ENCODE peak calls at places on chromosomes 6 and 20, in eight cellular contexts. One of them, this sample, is unnamed.

GRCh38 chr20:3209023-3209945 is at the start of gene ITPA:
- DNase-seq in upper lobe of right lung: peak
- DNase-seq in T-helper 2 cell treated with Interferon-gamma antibody and Interleukin-4, amounts not matched to agents 5 μg/mL and 100 μg/mL, for 36 hours: peak
- DNase-seq in NB4: peak
- DNase-seq in psoas muscle: peak
- DNase-seq in astrocyte: peak
- DNase-seq in renal cortical epithelial cell: peak
- DNase-seq in iris pigment epithelial cell: peak
- DNase-seq in this sample: peak

GRCh38 chr20:56091635-56092180 is 86.4 kb upstream of the CBLN4 start:
- DNase-seq in upper lobe of right lung: no peak
- DNase-seq in T-helper 2 cell treated with Interferon-gamma antibody and Interleukin-4, amounts not matched to agents 5 μg/mL and 100 μg/mL, for 36 hours: no peak
- DNase-seq in NB4: peak
- DNase-seq in psoas muscle: no peak
- DNase-seq in astrocyte: no peak
- DNase-seq in renal cortical epithelial cell: peak
- DNase-seq in iris pigment epithelial cell: no peak
- DNase-seq in this sample: no peak

GRCh38 chr20:44723391-44723790 is 8.2 kb downstream of the CCN5 start:
- DNase-seq in upper lobe of right lung: no peak
- DNase-seq in T-helper 2 cell treated with Interferon-gamma antibody and Interleukin-4, amounts not matched to agents 5 μg/mL and 100 μg/mL, for 36 hours: no peak
- DNase-seq in NB4: no peak
- DNase-seq in psoas muscle: peak
- DNase-seq in astrocyte: no peak
- DNase-seq in renal cortical epithelial cell: no peak
- DNase-seq in iris pigment epithelial cell: peak
- DNase-seq in this sample: peak

GRCh38 chr6:111727798-111728197 is 122.1 kb upstream of the TRAF3IP2 start:
- DNase-seq in upper lobe of right lung: no peak
- DNase-seq in T-helper 2 cell treated with Interferon-gamma antibody and Interleukin-4, amounts not matched to agents 5 μg/mL and 100 μg/mL, for 36 hours: no peak
- DNase-seq in NB4: no peak
- DNase-seq in psoas muscle: no peak
- DNase-seq in astrocyte: peak
- DNase-seq in renal cortical epithelial cell: no peak
- DNase-seq in iris pigment epithelial cell: peak
- DNase-seq in this sample: no peak

GRCh38 chr20:58048096-58048702 is 180.3 kb downstream of the ANKRD60 start:
- DNase-seq in upper lobe of right lung: no peak
- DNase-seq in T-helper 2 cell treated with Interferon-gamma antibody and Interleukin-4, amounts not matched to agents 5 μg/mL and 100 μg/mL, for 36 hours: no peak
- DNase-seq in NB4: peak
- DNase-seq in psoas muscle: no peak
- DNase-seq in astrocyte: peak
- DNase-seq in renal cortical epithelial cell: peak
- DNase-seq in iris pigment epithelial cell: peak
- DNase-seq in this sample: peak

GRCh38 chr6:119653329-119653728 is 303.8 kb upstream of the MAN1A1 start:
- DNase-seq in upper lobe of right lung: no peak
- DNase-seq in T-helper 2 cell treated with Interferon-gamma antibody and Interleukin-4, amounts not matched to agents 5 μg/mL and 100 μg/mL, for 36 hours: no peak
- DNase-seq in NB4: no peak
- DNase-seq in psoas muscle: no peak
- DNase-seq in astrocyte: no peak
- DNase-seq in renal cortical epithelial cell: no peak
- DNase-seq in iris pigment epithelial cell: no peak
- DNase-seq in this sample: no peak

GRCh38 chr20:62056975-62057374 is 8.7 kb downstream of the TAF4 start:
- DNase-seq in upper lobe of right lung: peak
- DNase-seq in T-helper 2 cell treated with Interferon-gamma antibody and Interleukin-4, amounts not matched to agents 5 μg/mL and 100 μg/mL, for 36 hours: no peak
- DNase-seq in NB4: no peak
- DNase-seq in psoas muscle: no peak
- DNase-seq in astrocyte: no peak
- DNase-seq in renal cortical epithelial cell: no peak
- DNase-seq in iris pigment epithelial cell: no peak
- DNase-seq in this sample: no peak

GRCh38 chr6:106114492-106114891 is 28.4 kb downstream of the PRDM1 start:
- DNase-seq in upper lobe of right lung: no peak
- DNase-seq in T-helper 2 cell treated with Interferon-gamma antibody and Interleukin-4, amounts not matched to agents 5 μg/mL and 100 μg/mL, for 36 hours: peak
- DNase-seq in NB4: no peak
- DNase-seq in psoas muscle: no peak
- DNase-seq in astrocyte: no peak
- DNase-seq in renal cortical epithelial cell: no peak
- DNase-seq in iris pigment epithelial cell: no peak
- DNase-seq in this sample: no peak

GRCh38 chr6:26233608-26234420 is 131.2 kb upstream of the BTN3A2 start:
- DNase-seq in upper lobe of right lung: no peak
- DNase-seq in T-helper 2 cell treated with Interferon-gamma antibody and Interleukin-4, amounts not matched to agents 5 μg/mL and 100 μg/mL, for 36 hours: peak
- DNase-seq in NB4: peak
- DNase-seq in psoas muscle: peak
- DNase-seq in astrocyte: peak
- DNase-seq in renal cortical epithelial cell: peak
- DNase-seq in iris pigment epithelial cell: peak
- DNase-seq in this sample: peak

GRCh38 chr6:136306466-136306865 is 16.8 kb upstream of the BCLAF1 start:
- DNase-seq in upper lobe of right lung: no peak
- DNase-seq in T-helper 2 cell treated with Interferon-gamma antibody and Interleukin-4, amounts not matched to agents 5 μg/mL and 100 μg/mL, for 36 hours: no peak
- DNase-seq in NB4: no peak
- DNase-seq in psoas muscle: no peak
- DNase-seq in astrocyte: no peak
- DNase-seq in renal cortical epithelial cell: no peak
- DNase-seq in iris pigment epithelial cell: no peak
- DNase-seq in this sample: no peak

GRCh38 chr6:100346828-100347227 is 117.9 kb downstream of the SIM1 start:
- DNase-seq in upper lobe of right lung: no peak
- DNase-seq in T-helper 2 cell treated with Interferon-gamma antibody and Interleukin-4, amounts not matched to agents 5 μg/mL and 100 μg/mL, for 36 hours: no peak
- DNase-seq in NB4: no peak
- DNase-seq in psoas muscle: no peak
- DNase-seq in astrocyte: peak
- DNase-seq in renal cortical epithelial cell: peak
- DNase-seq in iris pigment epithelial cell: peak
- DNase-seq in this sample: peak

GRCh38 chr6:34462561-34462971 is 3.3 kb upstream of the PACSIN1 start:
- DNase-seq in upper lobe of right lung: no peak
- DNase-seq in T-helper 2 cell treated with Interferon-gamma antibody and Interleukin-4, amounts not matched to agents 5 μg/mL and 100 μg/mL, for 36 hours: no peak
- DNase-seq in NB4: peak
- DNase-seq in psoas muscle: no peak
- DNase-seq in astrocyte: no peak
- DNase-seq in renal cortical epithelial cell: no peak
- DNase-seq in iris pigment epithelial cell: no peak
- DNase-seq in this sample: no peak

GRCh38 chr6:2942916-2943563 is 28.3 kb downstream of the SERPINB6 start:
- DNase-seq in upper lobe of right lung: no peak
- DNase-seq in T-helper 2 cell treated with Interferon-gamma antibody and Interleukin-4, amounts not matched to agents 5 μg/mL and 100 μg/mL, for 36 hours: no peak
- DNase-seq in NB4: no peak
- DNase-seq in psoas muscle: no peak
- DNase-seq in astrocyte: no peak
- DNase-seq in renal cortical epithelial cell: no peak
- DNase-seq in iris pigment epithelial cell: no peak
- DNase-seq in this sample: no peak

GRCh38 chr6:154302111-154302752 is 54.4 kb downstream of the IPCEF1 start:
- DNase-seq in upper lobe of right lung: no peak
- DNase-seq in T-helper 2 cell treated with Interferon-gamma antibody and Interleukin-4, amounts not matched to agents 5 μg/mL and 100 μg/mL, for 36 hours: peak
- DNase-seq in NB4: peak
- DNase-seq in psoas muscle: no peak
- DNase-seq in astrocyte: peak
- DNase-seq in renal cortical epithelial cell: peak
- DNase-seq in iris pigment epithelial cell: peak
- DNase-seq in this sample: peak

GRCh38 chr6:77173472-77174074 is 289.7 kb downstream of the HTR1B start:
- DNase-seq in upper lobe of right lung: no peak
- DNase-seq in T-helper 2 cell treated with Interferon-gamma antibody and Interleukin-4, amounts not matched to agents 5 μg/mL and 100 μg/mL, for 36 hours: no peak
- DNase-seq in NB4: peak
- DNase-seq in psoas muscle: no peak
- DNase-seq in astrocyte: no peak
- DNase-seq in renal cortical epithelial cell: no peak
- DNase-seq in iris pigment epithelial cell: peak
- DNase-seq in this sample: peak

GRCh38 chr20:38805958-38806854 is 709 bp downstream of the PPP1R16B start:
- DNase-seq in upper lobe of right lung: peak
- DNase-seq in T-helper 2 cell treated with Interferon-gamma antibody and Interleukin-4, amounts not matched to agents 5 μg/mL and 100 μg/mL, for 36 hours: peak
- DNase-seq in NB4: peak
- DNase-seq in psoas muscle: peak
- DNase-seq in astrocyte: no peak
- DNase-seq in renal cortical epithelial cell: no peak
- DNase-seq in iris pigment epithelial cell: no peak
- DNase-seq in this sample: no peak

GRCh38 chr6:117505337-117505736 is 22.9 kb downstream of the DCBLD1 start:
- DNase-seq in upper lobe of right lung: no peak
- DNase-seq in T-helper 2 cell treated with Interferon-gamma antibody and Interleukin-4, amounts not matched to agents 5 μg/mL and 100 μg/mL, for 36 hours: no peak
- DNase-seq in NB4: no peak
- DNase-seq in psoas muscle: no peak
- DNase-seq in astrocyte: peak
- DNase-seq in renal cortical epithelial cell: no peak
- DNase-seq in iris pigment epithelial cell: peak
- DNase-seq in this sample: peak

GRCh38 chr6:47188588-47189021 is 121.1 kb downstream of the TNFRSF21 start:
- DNase-seq in upper lobe of right lung: no peak
- DNase-seq in T-helper 2 cell treated with Interferon-gamma antibody and Interleukin-4, amounts not matched to agents 5 μg/mL and 100 μg/mL, for 36 hours: no peak
- DNase-seq in NB4: no peak
- DNase-seq in psoas muscle: no peak
- DNase-seq in astrocyte: peak
- DNase-seq in renal cortical epithelial cell: peak
- DNase-seq in iris pigment epithelial cell: peak
- DNase-seq in this sample: peak

GRCh38 chr6:105759946-105760345 is 326.2 kb upstream of the PRDM1 start:
- DNase-seq in upper lobe of right lung: no peak
- DNase-seq in T-helper 2 cell treated with Interferon-gamma antibody and Interleukin-4, amounts not matched to agents 5 μg/mL and 100 μg/mL, for 36 hours: no peak
- DNase-seq in NB4: no peak
- DNase-seq in psoas muscle: no peak
- DNase-seq in astrocyte: peak
- DNase-seq in renal cortical epithelial cell: peak
- DNase-seq in iris pigment epithelial cell: peak
- DNase-seq in this sample: peak

GRCh38 chr6:54286141-54286540 is 22.1 kb upstream of the TINAG start:
- DNase-seq in upper lobe of right lung: no peak
- DNase-seq in T-helper 2 cell treated with Interferon-gamma antibody and Interleukin-4, amounts not matched to agents 5 μg/mL and 100 μg/mL, for 36 hours: no peak
- DNase-seq in NB4: no peak
- DNase-seq in psoas muscle: no peak
- DNase-seq in astrocyte: peak
- DNase-seq in renal cortical epithelial cell: peak
- DNase-seq in iris pigment epithelial cell: peak
- DNase-seq in this sample: peak